ENCODE peak calls at places on chromosome 17, in seven cellular contexts. One of them, this sample, is unnamed.

GRCh38 chr17:305090-305976 is 47.3 kb downstream of the RPH3AL start:
- DNase-seq in HCT116: no peak
- DNase-seq in PC-9: peak
- DNase-seq in MM.1S: no peak
- DNase-seq in cardiac muscle cell: peak
- DNase-seq in CD8-positive, alpha-beta memory T cell: no peak
- DNase-seq in vagina: no peak
- DNase-seq in this sample: no peak

GRCh38 chr17:47850692-47851573 is at the start of gene SP6:
- DNase-seq in cardiac muscle cell: peak
- DNase-seq in HCT116: peak
- DNase-seq in PC-9: peak
- DNase-seq in MM.1S: peak
- DNase-seq in vagina: no peak
- DNase-seq in CD8-positive, alpha-beta memory T cell: peak
- DNase-seq in this sample: peak

GRCh38 chr17:38451030-38451839 is 23.0 kb downstream of the ARHGAP23 start:
- DNase-seq in CD8-positive, alpha-beta memory T cell: no peak
- DNase-seq in cardiac muscle cell: peak
- DNase-seq in vagina: no peak
- DNase-seq in MM.1S: no peak
- DNase-seq in HCT116: no peak
- DNase-seq in PC-9: peak
- DNase-seq in this sample: no peak

GRCh38 chr17:279356-279755 is 73.3 kb downstream of the RPH3AL start:
- DNase-seq in CD8-positive, alpha-beta memory T cell: no peak
- DNase-seq in HCT116: no peak
- DNase-seq in MM.1S: no peak
- DNase-seq in cardiac muscle cell: no peak
- DNase-seq in PC-9: no peak
- DNase-seq in vagina: no peak
- DNase-seq in this sample: no peak

GRCh38 chr17:54903375-54903774 is 2.7 kb downstream of the TOM1L1 start:
- DNase-seq in vagina: no peak
- DNase-seq in CD8-positive, alpha-beta memory T cell: no peak
- DNase-seq in HCT116: no peak
- DNase-seq in PC-9: no peak
- DNase-seq in cardiac muscle cell: no peak
- DNase-seq in MM.1S: no peak
- DNase-seq in this sample: no peak

GRCh38 chr17:179721-180379 is 1.6 kb downstream of the DOC2B start:
- DNase-seq in cardiac muscle cell: no peak
- DNase-seq in PC-9: no peak
- DNase-seq in HCT116: no peak
- DNase-seq in vagina: no peak
- DNase-seq in MM.1S: no peak
- DNase-seq in CD8-positive, alpha-beta memory T cell: no peak
- DNase-seq in this sample: no peak

GRCh38 chr17:28230011-28230410 is 89.0 kb upstream of the TMEM97 start:
- DNase-seq in cardiac muscle cell: no peak
- DNase-seq in MM.1S: peak
- DNase-seq in CD8-positive, alpha-beta memory T cell: no peak
- DNase-seq in HCT116: no peak
- DNase-seq in PC-9: no peak
- DNase-seq in vagina: no peak
- DNase-seq in this sample: no peak

GRCh38 chr17:31532526-31532925 is 141.1 kb downstream of the RAB11FIP4 start:
- DNase-seq in cardiac muscle cell: no peak
- DNase-seq in CD8-positive, alpha-beta memory T cell: no peak
- DNase-seq in vagina: no peak
- DNase-seq in PC-9: no peak
- DNase-seq in HCT116: no peak
- DNase-seq in MM.1S: no peak
- DNase-seq in this sample: no peak

GRCh38 chr17:55212880-55213279 is 51.9 kb upstream of the HLF start:
- DNase-seq in CD8-positive, alpha-beta memory T cell: no peak
- DNase-seq in MM.1S: no peak
- DNase-seq in PC-9: no peak
- DNase-seq in HCT116: no peak
- DNase-seq in cardiac muscle cell: no peak
- DNase-seq in vagina: no peak
- DNase-seq in this sample: no peak

GRCh38 chr17:42274812-42275526 is 1.2 kb downstream of the STAT5B start:
- DNase-seq in CD8-positive, alpha-beta memory T cell: no peak
- DNase-seq in cardiac muscle cell: no peak
- DNase-seq in MM.1S: no peak
- DNase-seq in HCT116: no peak
- DNase-seq in vagina: no peak
- DNase-seq in PC-9: no peak
- DNase-seq in this sample: no peak

GRCh38 chr17:63542942-63543821 is 7.1 kb upstream of the DCAF7 start:
- DNase-seq in PC-9: no peak
- DNase-seq in cardiac muscle cell: no peak
- DNase-seq in MM.1S: no peak
- DNase-seq in CD8-positive, alpha-beta memory T cell: no peak
- DNase-seq in vagina: no peak
- DNase-seq in HCT116: no peak
- DNase-seq in this sample: no peak

GRCh38 chr17:61402978-61403845 is 3.6 kb downstream of the TBX2 start:
- DNase-seq in cardiac muscle cell: peak
- DNase-seq in HCT116: no peak
- DNase-seq in vagina: no peak
- DNase-seq in MM.1S: no peak
- DNase-seq in CD8-positive, alpha-beta memory T cell: no peak
- DNase-seq in PC-9: no peak
- DNase-seq in this sample: no peak
- H3K27ac ChIP-seq in cardiac muscle cell: no peak
- H3K27ac ChIP-seq in HCT116: no peak
- H3K27ac ChIP-seq in vagina: peak
- H3K27ac ChIP-seq in MM.1S: no peak
- H3K27ac ChIP-seq in CD8-positive, alpha-beta memory T cell: no peak
- H3K27ac ChIP-seq in PC-9: no peak
- H3K27ac ChIP-seq in this sample: no peak

GRCh38 chr17:19306160-19307111 is 56.1 kb downstream of the B9D1 start:
- DNase-seq in PC-9: peak
- DNase-seq in vagina: no peak
- DNase-seq in CD8-positive, alpha-beta memory T cell: no peak
- DNase-seq in cardiac muscle cell: no peak
- DNase-seq in HCT116: no peak
- DNase-seq in MM.1S: peak
- DNase-seq in this sample: no peak
- H3K27ac ChIP-seq in PC-9: no peak
- H3K27ac ChIP-seq in vagina: no peak
- H3K27ac ChIP-seq in CD8-positive, alpha-beta memory T cell: no peak
- H3K27ac ChIP-seq in cardiac muscle cell: no peak
- H3K27ac ChIP-seq in HCT116: no peak
- H3K27ac ChIP-seq in MM.1S: peak
- H3K27ac ChIP-seq in this sample: no peak

GRCh38 chr17:17960500-17961050 is 11.6 kb downstream of the TOM1L2 start:
- DNase-seq in cardiac muscle cell: no peak
- DNase-seq in HCT116: no peak
- DNase-seq in MM.1S: no peak
- DNase-seq in CD8-positive, alpha-beta memory T cell: no peak
- DNase-seq in PC-9: no peak
- DNase-seq in vagina: no peak
- DNase-seq in this sample: no peak
- H3K27ac ChIP-seq in cardiac muscle cell: no peak
- H3K27ac ChIP-seq in HCT116: no peak
- H3K27ac ChIP-seq in MM.1S: no peak
- H3K27ac ChIP-seq in CD8-positive, alpha-beta memory T cell: no peak
- H3K27ac ChIP-seq in PC-9: peak
- H3K27ac ChIP-seq in vagina: peak
- H3K27ac ChIP-seq in this sample: peak

GRCh38 chr17:66533572-66533971 is 231.2 kb downstream of the PRKCA start:
- DNase-seq in PC-9: no peak
- DNase-seq in MM.1S: no peak
- DNase-seq in CD8-positive, alpha-beta memory T cell: no peak
- DNase-seq in vagina: no peak
- DNase-seq in cardiac muscle cell: peak
- DNase-seq in HCT116: no peak
- DNase-seq in this sample: no peak

GRCh38 chr17:66538776-66539175 is 236.4 kb downstream of the PRKCA start:
- DNase-seq in CD8-positive, alpha-beta memory T cell: no peak
- DNase-seq in MM.1S: no peak
- DNase-seq in vagina: no peak
- DNase-seq in cardiac muscle cell: no peak
- DNase-seq in HCT116: no peak
- DNase-seq in PC-9: no peak
- DNase-seq in this sample: no peak

GRCh38 chr17:66540131-66540781 is 237.8 kb downstream of the PRKCA start:
- DNase-seq in MM.1S: no peak
- DNase-seq in cardiac muscle cell: no peak
- DNase-seq in HCT116: no peak
- DNase-seq in PC-9: no peak
- DNase-seq in vagina: no peak
- DNase-seq in CD8-positive, alpha-beta memory T cell: no peak
- DNase-seq in this sample: no peak

GRCh38 chr17:66535611-66536010 is 233.2 kb downstream of the PRKCA start:
- DNase-seq in CD8-positive, alpha-beta memory T cell: no peak
- DNase-seq in HCT116: no peak
- DNase-seq in PC-9: no peak
- DNase-seq in MM.1S: no peak
- DNase-seq in cardiac muscle cell: no peak
- DNase-seq in vagina: no peak
- DNase-seq in this sample: no peak

GRCh38 chr17:66537518-66537917 is 235.1 kb downstream of the PRKCA start:
- DNase-seq in CD8-positive, alpha-beta memory T cell: no peak
- DNase-seq in MM.1S: no peak
- DNase-seq in vagina: no peak
- DNase-seq in PC-9: no peak
- DNase-seq in cardiac muscle cell: no peak
- DNase-seq in HCT116: no peak
- DNase-seq in this sample: no peak
- H3K27ac ChIP-seq in CD8-positive, alpha-beta memory T cell: no peak
- H3K27ac ChIP-seq in MM.1S: no peak
- H3K27ac ChIP-seq in vagina: peak
- H3K27ac ChIP-seq in PC-9: no peak
- H3K27ac ChIP-seq in cardiac muscle cell: no peak
- H3K27ac ChIP-seq in HCT116: no peak
- H3K27ac ChIP-seq in this sample: no peak

DNA sequence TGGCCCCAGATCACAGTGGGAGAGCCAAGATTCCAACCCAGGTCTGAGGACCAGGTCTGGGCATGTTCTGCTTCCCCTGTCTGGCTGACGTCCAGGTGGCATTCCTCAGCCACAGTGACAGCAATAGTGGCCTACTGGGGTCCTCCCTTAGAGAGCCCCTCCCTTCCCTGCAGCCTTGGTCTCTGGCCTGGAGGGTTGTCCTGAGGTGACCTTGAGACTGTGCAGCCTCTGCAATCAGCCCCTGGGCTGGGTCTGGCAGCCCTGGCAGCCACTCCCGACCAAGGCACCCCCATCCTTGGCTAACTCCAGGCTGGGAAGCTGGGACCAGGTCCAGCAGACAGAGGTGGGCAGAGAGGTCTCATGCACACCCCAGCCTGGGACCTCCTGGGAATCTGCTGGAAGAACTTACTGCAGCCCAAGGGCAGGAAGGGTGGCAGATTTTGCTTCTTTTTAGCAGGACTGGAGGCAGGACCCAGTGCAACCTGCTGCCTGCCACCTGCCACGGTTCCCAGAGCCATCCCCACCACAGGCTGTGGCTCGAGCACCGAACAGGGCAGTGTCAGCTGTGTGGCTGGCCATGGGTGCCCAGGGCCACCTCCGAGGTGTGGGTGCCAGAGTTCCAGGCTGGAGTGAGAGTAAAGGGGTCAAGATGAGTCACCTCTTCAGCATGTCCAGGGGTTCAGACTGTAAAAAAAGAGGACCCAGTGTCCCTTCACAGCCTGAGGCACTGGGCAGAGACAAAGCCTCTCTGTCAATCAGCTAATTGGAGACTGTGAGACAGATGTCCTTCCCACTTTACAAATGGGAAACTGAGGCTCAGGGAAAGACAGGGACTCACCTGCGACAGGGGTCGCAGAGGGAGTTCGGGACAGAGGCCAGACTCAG is 12.6 kb downstream of the GRB7 start:
- DNase-seq in PC-9: peak
- DNase-seq in cardiac muscle cell: peak
- DNase-seq in CD8-positive, alpha-beta memory T cell: no peak
- DNase-seq in MM.1S: no peak
- DNase-seq in HCT116: no peak
- DNase-seq in vagina: no peak
- DNase-seq in this sample: no peak
- H3K27ac ChIP-seq in PC-9: no peak
- H3K27ac ChIP-seq in cardiac muscle cell: no peak
- H3K27ac ChIP-seq in CD8-positive, alpha-beta memory T cell: no peak
- H3K27ac ChIP-seq in MM.1S: no peak
- H3K27ac ChIP-seq in HCT116: peak
- H3K27ac ChIP-seq in vagina: no peak
- H3K27ac ChIP-seq in this sample: peak

DNA sequence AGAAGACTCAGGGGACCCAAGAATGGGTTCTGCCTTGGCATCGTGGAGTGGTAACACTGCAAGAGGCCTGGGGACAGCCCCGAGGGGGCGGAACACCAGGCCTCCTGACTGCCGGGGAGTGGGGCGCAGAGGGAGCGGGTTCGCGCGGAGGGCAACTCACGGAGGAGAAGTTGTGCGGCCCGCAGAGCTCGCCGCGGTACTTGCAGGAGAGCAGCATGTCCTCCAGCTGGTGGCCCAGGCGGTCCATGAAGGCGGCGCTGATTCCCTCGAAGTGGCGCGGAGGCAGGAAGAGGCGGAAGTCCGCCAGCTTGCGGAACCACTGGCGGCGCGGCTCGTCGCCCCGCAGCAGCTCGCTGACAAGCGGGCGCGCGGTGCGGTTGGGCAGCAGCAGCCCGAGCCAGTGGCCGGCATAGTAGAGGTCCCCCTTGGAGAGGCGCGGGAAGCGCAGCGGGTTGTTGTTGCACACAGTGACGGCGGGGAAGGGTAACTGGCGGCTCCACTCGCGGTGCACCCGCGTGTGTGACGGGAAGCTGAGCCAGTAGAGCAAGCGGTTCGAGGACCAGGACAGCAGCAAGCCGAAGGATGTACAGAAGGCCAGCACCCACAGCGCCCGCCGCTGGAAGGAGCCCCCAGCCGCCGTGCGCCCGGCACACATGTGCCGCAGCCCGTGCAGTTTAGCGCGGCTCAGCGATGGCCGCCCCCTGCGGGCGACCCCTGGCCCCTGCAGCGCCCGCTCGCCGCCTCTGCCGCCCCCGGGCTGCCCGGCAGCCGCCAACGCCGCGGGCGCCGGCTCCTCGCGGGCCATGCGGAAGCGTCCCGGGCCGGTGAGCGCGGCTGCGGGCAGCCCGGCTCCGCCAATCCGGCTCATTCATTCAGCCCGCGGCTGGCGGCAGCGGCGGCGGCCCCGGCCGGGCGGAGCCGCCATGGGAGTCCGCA is 1.6 kb downstream of the ASIC2 start:
- DNase-seq in cardiac muscle cell: peak
- DNase-seq in HCT116: no peak
- DNase-seq in MM.1S: no peak
- DNase-seq in CD8-positive, alpha-beta memory T cell: no peak
- DNase-seq in PC-9: no peak
- DNase-seq in vagina: no peak
- DNase-seq in this sample: no peak
- H3K27ac ChIP-seq in cardiac muscle cell: no peak
- H3K27ac ChIP-seq in HCT116: no peak
- H3K27ac ChIP-seq in MM.1S: no peak
- H3K27ac ChIP-seq in CD8-positive, alpha-beta memory T cell: no peak
- H3K27ac ChIP-seq in PC-9: no peak
- H3K27ac ChIP-seq in vagina: no peak
- H3K27ac ChIP-seq in this sample: no peak